ENCODE peak calls at places on chromosome 1, in six cellular contexts. S is GM06990, K is fibroblast of lung, I is right lobe of liver, F is BJ, J is WTC11. D is an unnamed sample.

GRCh38 chr1:220219136-220219442 is 53.2 kb downstream of the RAB3GAP2 start:
- DNase-seq in K (no peak), J (no peak), I (no peak), S (no peak), F (no peak), D (no peak)

GRCh38 chr1:71080782-71081696 is at the start of gene ZRANB2:
- DNase-seq in J (peak; percentile 81), F (peak; percentile 65), S (peak; percentile 91), I (peak; percentile 90), K (peak; percentile 94), D (peak; percentile 89)

GRCh38 chr1:212147581-212148033 is 112.1 kb downstream of the DTL start:
- DNase-seq in J (no peak), I (no peak), F (no peak), S (no peak), K (peak; percentile 17), D (no peak)

GRCh38 chr1:83554174-83554573 is 444.8 kb downstream of the TTLL7 start:
- DNase-seq in J (peak; percentile 20), I (no peak), S (no peak), F (no peak), K (no peak), D (no peak)

GRCh38 chr1:185412385-185413074 is 95.5 kb upstream of the IVNS1ABP start:
- DNase-seq in I (no peak), S (no peak), K (no peak), J (no peak), F (no peak), D (no peak)

GRCh38 chr1:44775930-44776748 is 799 bp downstream of the RPS8 start:
- DNase-seq in S (no peak), I (no peak), F (no peak), K (no peak), J (no peak), D (no peak)

GRCh38 chr1:191839891-191840290 is 318.4 kb upstream of the RGS18 start:
- DNase-seq in I (no peak), S (no peak), J (no peak), K (peak; percentile 67), F (no peak), D (no peak)

GRCh38 chr1:54904476-54905048 is 17.6 kb upstream of the DHCR24 start:
- DNase-seq in J (no peak), I (no peak), K (peak; percentile 89), S (no peak), F (peak; percentile 59), D (no peak)

GRCh38 chr1:213987876-213988638 is at the start of gene PROX1:
- DNase-seq in S (no peak), F (peak; percentile 35), I (peak; percentile 93), K (peak; percentile 93), J (peak; percentile 85), D (peak; percentile 63)

GRCh38 chr1:156625436-156626078 is 6.3 kb downstream of the HAPLN2 start:
- DNase-seq in K (peak; percentile 18), I (no peak), J (peak; percentile 66), S (peak; percentile 73), F (no peak), D (peak; percentile 69)

GRCh38 chr1:167301355-167301754 is 80.7 kb downstream of the POU2F1 start:
- DNase-seq in I (no peak), S (no peak), J (no peak), K (no peak), F (no peak), D (no peak)

GRCh38 chr1:201505505-201505893 is 1.4 kb downstream of the CSRP1 start:
- DNase-seq in K (peak; percentile 79), S (no peak), J (no peak), F (no peak), I (no peak), D (no peak)

GRCh38 chr1:117244306-117244705 is 33.6 kb upstream of the VTCN1 start:
- DNase-seq in F (no peak), S (no peak), K (no peak), J (no peak), I (no peak), D (no peak)

GRCh38 chr1:168601051-168601450 is 24.6 kb downstream of the XCL1 start:
- DNase-seq in K (peak; percentile 64), I (no peak), S (no peak), F (no peak), J (no peak), D (no peak)

GRCh38 chr1:68994096-68994495 is 497.2 kb upstream of the DEPDC1 start:
- DNase-seq in F (no peak), I (no peak), K (no peak), S (no peak), J (no peak), D (no peak)

GRCh38 chr1:20742671-20743070 is 10.2 kb upstream of the SH2D5 start:
- DNase-seq in J (no peak), K (no peak), F (no peak), I (no peak), S (no peak), D (no peak)

GRCh38 chr1:31934706-31935629 is 3.2 kb downstream of the PTP4A2 start:
- DNase-seq in S (no peak), J (no peak), F (peak; percentile 39), K (peak; percentile 67), I (no peak), D (no peak)

DNA sequence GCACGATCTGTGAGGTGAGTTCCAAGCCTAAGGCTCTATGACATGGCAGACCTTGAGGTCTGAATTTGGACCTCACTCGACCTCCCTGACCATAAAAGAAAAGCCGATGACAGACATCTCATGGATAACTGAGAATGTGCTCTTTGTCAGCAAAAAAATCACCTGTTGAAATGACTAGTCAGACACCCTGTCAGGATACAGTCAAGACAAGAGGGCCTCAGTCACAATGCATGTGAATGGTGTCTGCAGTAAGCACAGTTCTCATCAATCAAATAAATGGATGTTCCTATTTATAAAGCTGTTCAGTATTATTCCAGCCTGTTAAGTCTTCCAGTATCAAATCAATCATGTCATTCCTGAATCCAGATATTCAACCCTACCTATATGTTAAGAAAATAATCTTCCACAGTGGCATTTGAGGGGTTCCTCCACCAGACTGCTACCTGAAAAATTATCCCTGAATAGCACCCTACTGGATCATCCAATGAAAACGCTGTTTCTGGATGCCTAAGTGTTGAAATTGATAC is 28.6 kb upstream of the EXO1 start:
- DNase-seq in I (no peak), K (no peak), F (no peak), S (no peak), J (no peak), D (no peak)
- TF ChIP-seq CTCF in I (no peak), K (no peak), F (no peak), S (no peak), J (no peak), D (no peak)

DNA sequence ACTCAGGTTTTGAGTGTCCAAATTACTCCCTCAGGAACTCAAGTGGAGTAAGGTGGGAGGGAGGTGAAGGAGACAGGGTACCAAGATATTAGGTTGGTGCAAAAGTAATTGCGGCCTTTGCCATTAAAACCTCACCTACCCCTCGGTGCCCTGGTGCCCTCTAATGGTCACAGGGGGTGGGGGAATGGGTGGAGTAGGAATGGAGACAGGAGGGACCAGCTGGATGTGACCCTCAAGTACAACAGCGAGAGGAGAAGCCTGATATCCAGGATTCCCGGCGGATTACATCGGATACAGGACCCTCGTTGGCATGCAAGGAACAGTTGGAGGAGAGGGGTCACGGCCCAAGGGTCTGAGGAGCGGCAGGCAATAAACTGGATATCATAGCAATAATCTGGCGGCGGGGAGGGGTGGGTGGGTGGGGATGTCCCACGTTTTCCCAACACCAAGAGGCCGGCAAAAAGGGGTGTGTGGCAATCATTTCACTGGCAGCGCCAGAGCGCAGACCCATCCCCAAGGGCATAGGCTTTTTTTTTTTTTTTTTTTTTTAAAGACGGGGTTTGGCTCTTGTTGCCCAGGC is 4.3 kb upstream of the ZBTB7B start:
- DNase-seq in F (no peak), I (no peak), S (no peak), K (no peak), J (no peak), D (no peak)
- TF ChIP-seq CTCF in F (no peak), I (peak; percentile 24), S (peak; percentile 33), K (no peak), J (no peak), D (peak; percentile 23)

GRCh38 chr1:74340656-74341055 is 105.5 kb downstream of the TNNI3K start:
- DNase-seq in S (no peak), I (no peak), J (no peak), F (no peak), K (no peak), D (no peak)

GRCh38 chr1:74344396-74344795 is 109.2 kb downstream of the TNNI3K start:
- DNase-seq in K (no peak), I (no peak), J (no peak), S (no peak), F (no peak), D (no peak)

GRCh38 chr1:74343191-74343590 is 108.0 kb downstream of the TNNI3K start:
- DNase-seq in S (no peak), F (no peak), K (no peak), J (peak; percentile 16), I (no peak), D (no peak)

DNA sequence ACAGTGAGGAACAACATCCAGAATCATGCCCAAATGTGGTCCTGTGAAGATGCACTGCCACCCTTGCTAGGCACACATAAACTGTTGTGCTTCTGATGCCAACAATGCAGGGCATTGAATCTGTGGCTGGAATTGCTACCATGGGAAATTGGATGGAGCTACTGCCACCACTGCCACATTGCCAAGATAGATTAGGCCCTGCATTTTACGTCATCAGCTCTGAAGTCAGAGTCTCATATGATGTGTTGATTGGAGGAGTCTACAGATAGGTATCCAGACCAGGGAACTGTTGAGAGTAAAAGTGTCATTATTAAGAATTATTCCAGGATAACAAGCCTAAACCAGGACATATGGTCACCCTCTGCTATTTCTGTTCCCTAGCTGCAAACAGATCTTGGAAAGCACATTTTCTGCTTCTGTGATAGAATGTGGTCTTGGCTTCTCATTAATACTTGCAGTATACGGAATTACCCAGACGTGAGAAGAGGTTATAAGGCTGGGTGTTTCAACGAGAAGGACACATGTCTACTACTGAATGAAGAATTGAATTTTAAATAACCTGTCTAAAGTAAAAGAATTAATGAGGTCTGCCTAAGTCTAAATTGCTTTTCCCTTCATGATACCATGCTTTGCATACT is 106.6 kb downstream of the TNNI3K start:
- DNase-seq in F (no peak), K (no peak), S (no peak), J (no peak), I (no peak), D (no peak)
- TF ChIP-seq CTCF in F (no peak), K (no peak), S (no peak), J (no peak), I (no peak), D (no peak)

GRCh38 chr1:234499119-234500039 is 20.4 kb upstream of the TARBP1 start:
- DNase-seq in F (no peak), I (peak; percentile 92), S (peak; percentile 89), K (peak; percentile 91), J (peak; percentile 91), D (peak; percentile 78)

GRCh38 chr1:234497589-234497988 is 18.6 kb upstream of the TARBP1 start:
- DNase-seq in K (no peak), I (no peak), S (no peak), J (no peak), F (no peak), D (no peak)

GRCh38 chr1:234498448-234499118 is 19.6 kb upstream of the TARBP1 start:
- DNase-seq in J (no peak), I (no peak), F (no peak), S (no peak), K (no peak), D (no peak)

GRCh38 chr1:234502785-234503184 is 23.8 kb upstream of the TARBP1 start:
- DNase-seq in I (no peak), F (no peak), S (no peak), J (no peak), K (no peak), D (no peak)

DNA sequence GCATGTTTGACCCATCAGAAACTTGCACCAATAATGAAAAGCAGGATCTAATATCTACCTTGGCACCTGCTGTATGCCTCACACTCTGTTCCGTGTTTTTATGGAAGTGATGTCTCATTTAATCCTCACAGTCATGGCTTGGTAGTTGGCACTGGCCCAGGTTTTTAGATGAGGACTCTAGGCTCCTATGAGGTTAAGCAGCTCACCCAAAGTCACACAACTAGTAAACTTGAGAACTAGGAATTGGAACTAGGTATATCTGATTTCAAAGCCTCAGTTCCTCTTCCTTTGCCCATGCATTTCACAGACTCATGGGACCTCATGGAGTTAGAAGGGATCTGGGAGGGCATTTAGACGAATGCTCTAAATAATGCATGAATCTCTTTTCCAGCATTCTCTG is 21.3 kb upstream of the TARBP1 start:
- DNase-seq in F (no peak), J (no peak), I (no peak), K (no peak), S (no peak), D (no peak)
- TF ChIP-seq CTCF in F (no peak), J (no peak), I (no peak), K (no peak), S (no peak), D (no peak)

D was measured in GM10248.